ENCODE peak calls at places on chromosomes 13 and 19, in five cellular contexts. Y is SIG-M5, L is NCI-H345, F is SJSA1, Z is DMS153. E is an unnamed sample.
A peak's percentile ranks its signal among the peaks of the same experiment; 100 is the strongest.

GRCh38 chr19:384801-385169 is 24.2 kb downstream of the C2CD4C start:
- DNase-seq in Y (no peak), L (no peak), F (no peak), Z (no peak), E (no peak)

GRCh38 chr13:111577956-111578595 is 257.6 kb downstream of the TEX29 start:
- DNase-seq in Y (no peak), L (peak; percentile 57), F (no peak), Z (no peak), E (no peak)

GRCh38 chr13:28710161-28710560 is 8.6 kb downstream of the SLC46A3 start:
- DNase-seq in Y (no peak), L (no peak), F (no peak), Z (no peak), E (no peak)

GRCh38 chr19:45657520-45658163 is 10.4 kb upstream of the GIPR start:
- DNase-seq in Y (no peak), L (no peak), F (no peak), Z (no peak), E (no peak)

GRCh38 chr19:21482863-21483276 is 22.5 kb upstream of the ZNF429 start:
- DNase-seq in Y (no peak), L (no peak), F (no peak), Z (no peak), E (peak; percentile 45)

GRCh38 chr13:77437267-77437666 is 98.2 kb upstream of the SCEL start:
- DNase-seq in Y (no peak), L (no peak), F (no peak), Z (peak; percentile 29), E (no peak)

GRCh38 chr19:4234142-4234861 is 5.0 kb downstream of the EBI3 start:
- DNase-seq in Y (no peak), L (no peak), F (no peak), Z (no peak), E (no peak)

GRCh38 chr13:44308352-44308751 is 65.3 kb upstream of the SERP2 start:
- DNase-seq in Y (no peak), L (no peak), F (no peak), Z (no peak), E (no peak)

GRCh38 chr19:8028951-8029491 is 23.5 kb upstream of the CCL25 start:
- DNase-seq in Y (no peak), L (no peak), F (no peak), Z (no peak), E (no peak)

GRCh38 chr13:27522847-27523246 is 72.5 kb upstream of the MTIF3 start:
- DNase-seq in Y (peak; percentile 46), L (no peak), F (no peak), Z (no peak), E (no peak)

GRCh38 chr13:87206708-87207107 is 464.5 kb upstream of the SLITRK5 start:
- DNase-seq in Y (no peak), L (no peak), F (no peak), Z (no peak), E (no peak)

GRCh38 chr13:25112856-25113255 is 16.9 kb downstream of the PABPC3 start:
- DNase-seq in Y (no peak), L (no peak), F (no peak), Z (no peak), E (no peak)

GRCh38 chr13:32894589-32895001 is 121.6 kb upstream of the KL start:
- DNase-seq in Y (peak; percentile 92), L (no peak), F (no peak), Z (no peak), E (no peak)

GRCh38 chr13:19596960-19597361 is 35.6 kb upstream of the TPTE2 start:
- DNase-seq in Y (no peak), L (no peak), F (peak; percentile 4), Z (no peak), E (no peak)